ENCODE peak calls at places on chromosomes 5 and 9, in nine cellular contexts. O is sigmoid colon, V is heart right ventricle, B is A549, W is kidney, A is breast epithelium, R is thyroid gland, P is neural progenitor cell, T is aorta. J is an unnamed sample.

GRCh38 chr9:119868694-119869093 is 499.5 kb upstream of the BRINP1 start:
- DNase-seq in T (no peak), B (no peak), W (no peak), R (peak), V (no peak), P (no peak), A (peak), O (peak), J (no peak)

GRCh38 chr9:134403292-134403681 is 77.0 kb downstream of the RXRA start:
- DNase-seq in T (no peak), R (peak), W (no peak), A (no peak), O (no peak), P (no peak), V (peak), B (no peak), J (no peak)

GRCh38 chr5:95619096-95619495 is 791 bp upstream of the GPR150 start:
- DNase-seq in W (no peak), A (no peak), P (no peak), R (no peak), B (no peak), T (no peak), O (no peak), V (no peak), J (no peak)

GRCh38 chr9:17059465-17059864 is 75.4 kb upstream of the CNTLN start:
- DNase-seq in R (no peak), T (no peak), P (no peak), B (no peak), V (no peak), A (no peak), O (no peak), W (no peak), J (no peak)

GRCh38 chr5:138032028-138032571 is 779 bp downstream of the FAM13B start:
- DNase-seq in P (no peak), W (peak), A (peak), V (peak), T (peak), O (peak), R (peak), B (peak), J (peak)

GRCh38 chr9:24479696-24480095 is 66.0 kb downstream of the IZUMO3 start:
- DNase-seq in T (no peak), V (no peak), W (no peak), P (no peak), A (no peak), O (no peak), R (no peak), B (no peak), J (no peak)

GRCh38 chr5:54741711-54742110 is 224.2 kb downstream of the SNX18 start:
- DNase-seq in T (no peak), B (no peak), V (no peak), O (no peak), P (no peak), W (no peak), R (no peak), A (no peak), J (no peak)

GRCh38 chr5:136020001-136020382 is 8.8 kb upstream of the TGFBI start:
- DNase-seq in W (no peak), P (no peak), A (no peak), V (no peak), O (peak), B (no peak), R (no peak), T (no peak), J (no peak)

GRCh38 chr9:9752722-9753121 is 860.1 kb downstream of the PTPRD start:
- DNase-seq in W (no peak), V (no peak), B (no peak), P (no peak), T (no peak), R (peak), A (no peak), O (no peak), J (no peak)

GRCh38 chr5:157476699-157477408 is 16.8 kb downstream of the NIPAL4 start:
- DNase-seq in B (peak), P (peak), R (peak), O (peak), A (peak), W (no peak), V (peak), T (no peak), J (no peak)

GRCh38 chr5:75434107-75434506 is 77.3 kb downstream of the CERT1 start:
- DNase-seq in V (no peak), B (no peak), O (no peak), T (no peak), P (no peak), W (no peak), R (no peak), A (no peak), J (no peak)

GRCh38 chr9:136245194-136246150 is at the start of gene QSOX2:
- DNase-seq in A (peak), T (peak), B (peak), V (peak), O (peak), R (peak), P (peak), W (peak), J (peak)

GRCh38 chr9:106878943-106879916 is 16.3 kb downstream of the ZNF462 start:
- DNase-seq in R (peak), W (peak), B (no peak), T (peak), V (peak), O (peak), A (peak), P (peak), J (peak)

GRCh38 chr9:6909186-6909585 is 151.4 kb downstream of the KDM4C start:
- DNase-seq in A (no peak), R (no peak), P (no peak), V (no peak), B (no peak), T (no peak), O (no peak), W (no peak), J (no peak)

GRCh38 chr9:85062385-85062784 is 392.9 kb downstream of the NTRK2 start:
- DNase-seq in B (no peak), R (no peak), P (no peak), T (no peak), W (no peak), O (no peak), A (no peak), V (no peak), J (no peak)

GRCh38 chr5:147481376-147481775 is 28.5 kb downstream of the DPYSL3 start:
- DNase-seq in R (no peak), A (no peak), T (no peak), W (no peak), O (no peak), P (no peak), V (no peak), B (no peak), J (no peak)

GRCh38 chr5:82183828-82184227 is 94.3 kb downstream of the RPS23 start:
- DNase-seq in B (no peak), W (no peak), A (no peak), R (peak), T (no peak), O (no peak), V (no peak), P (no peak), J (no peak)

GRCh38 chr9:123660691-123661090 is 269.2 kb downstream of the DENND1A start:
- DNase-seq in P (no peak), R (no peak), V (no peak), W (no peak), A (no peak), B (no peak), O (no peak), T (no peak), J (no peak)

GRCh38 chr9:90288275-90288639 is 354.4 kb downstream of the DIRAS2 start:
- DNase-seq in W (no peak), A (no peak), O (no peak), R (no peak), V (no peak), T (no peak), P (no peak), B (no peak), J (no peak)

GRCh38 chr9:13480688-13481087 is 201.2 kb upstream of the MPDZ start:
- DNase-seq in A (no peak), O (no peak), R (no peak), T (no peak), V (no peak), P (peak), W (no peak), B (no peak), J (no peak)

GRCh38 chr9:128891354-128892222 is 9.7 kb downstream of the LRRC8A start:
- DNase-seq in T (no peak), R (no peak), B (no peak), V (no peak), P (no peak), A (no peak), W (no peak), O (no peak), J (no peak)

GRCh38 chr5:33415811-33416354 is 24.9 kb upstream of the TARS1 start:
- DNase-seq in T (no peak), P (no peak), W (no peak), R (no peak), O (no peak), A (no peak), V (no peak), B (no peak), J (no peak)

GRCh38 chr9:134716067-134716466 is 74.5 kb downstream of the COL5A1 start:
- DNase-seq in A (no peak), P (no peak), T (no peak), R (no peak), O (no peak), B (no peak), V (no peak), W (no peak), J (no peak)

GRCh38 chr5:157657516-157657915 is 5.3 kb upstream of the SOX30 start:
- DNase-seq in V (no peak), R (no peak), T (no peak), A (no peak), O (no peak), P (no peak), B (no peak), W (no peak), J (no peak)

GRCh38 chr5:88675758-88676636 is 207.0 kb downstream of the MEF2C start:
- DNase-seq in O (no peak), V (no peak), P (peak), T (peak), R (no peak), W (peak), B (peak), A (no peak), J (no peak)

GRCh38 chr5:176662371-176663333 is 15.4 kb downstream of the TSPAN17 start:
- DNase-seq in A (no peak), T (peak), O (no peak), R (no peak), V (no peak), B (no peak), P (no peak), W (peak), J (no peak)

GRCh38 chr5:142677212-142677611 is 8.7 kb downstream of the FGF1 start:
- DNase-seq in O (no peak), W (no peak), B (no peak), A (no peak), T (no peak), V (no peak), P (no peak), R (no peak), J (no peak)

GRCh38 chr9:75890541-75891276 is at the start of gene PCSK5:
- DNase-seq in B (peak), P (peak), O (peak), V (peak), A (peak), W (peak), R (peak), T (peak), J (peak)

GRCh38 chr5:53874409-53874808 is 314.0 kb downstream of the NDUFS4 start:
- DNase-seq in A (no peak), T (no peak), V (no peak), O (no peak), W (no peak), B (no peak), P (no peak), R (no peak), J (no peak)

GRCh38 chr9:105264380-105264779 is 19.9 kb downstream of the SLC44A1 start:
- DNase-seq in R (no peak), P (no peak), T (no peak), W (no peak), B (no peak), V (no peak), O (no peak), A (no peak), J (no peak)

GRCh38 chr9:137365056-137365455 is 57.9 kb downstream of the EXD3 start:
- DNase-seq in O (no peak), A (no peak), T (no peak), P (no peak), R (no peak), W (peak), V (no peak), B (no peak), J (peak)

GRCh38 chr9:93252781-93253530 is 69.0 kb downstream of the WNK2 start:
- DNase-seq in B (no peak), V (no peak), P (no peak), T (peak), R (no peak), W (peak), O (peak), A (no peak), J (peak)

GRCh38 chr9:16062542-16063240 is 509.8 kb downstream of the CCDC171 start:
- DNase-seq in R (no peak), V (no peak), O (no peak), T (no peak), B (peak), A (no peak), W (no peak), P (no peak), J (no peak)

GRCh38 chr9:18256574-18256973 is 217.4 kb upstream of the ADAMTSL1 start:
- DNase-seq in A (no peak), O (no peak), R (no peak), T (no peak), B (no peak), W (no peak), V (no peak), P (no peak), J (no peak)

GRCh38 chr9:2109066-2109650 is 94.0 kb downstream of the SMARCA2 start:
- DNase-seq in V (no peak), W (no peak), A (no peak), P (no peak), R (no peak), O (no peak), B (no peak), T (no peak), J (no peak)

GRCh38 chr5:54944364-54944763 is 41.0 kb downstream of the ESM1 start:
- DNase-seq in T (no peak), R (peak), A (no peak), O (no peak), V (peak), B (peak), W (no peak), P (peak), J (no peak)

GRCh38 chr9:116859763-116860162 is 172.7 kb downstream of the TRIM32 start:
- DNase-seq in R (peak), B (no peak), P (no peak), W (peak), V (no peak), A (no peak), T (no peak), O (no peak), J (no peak)

DNA sequence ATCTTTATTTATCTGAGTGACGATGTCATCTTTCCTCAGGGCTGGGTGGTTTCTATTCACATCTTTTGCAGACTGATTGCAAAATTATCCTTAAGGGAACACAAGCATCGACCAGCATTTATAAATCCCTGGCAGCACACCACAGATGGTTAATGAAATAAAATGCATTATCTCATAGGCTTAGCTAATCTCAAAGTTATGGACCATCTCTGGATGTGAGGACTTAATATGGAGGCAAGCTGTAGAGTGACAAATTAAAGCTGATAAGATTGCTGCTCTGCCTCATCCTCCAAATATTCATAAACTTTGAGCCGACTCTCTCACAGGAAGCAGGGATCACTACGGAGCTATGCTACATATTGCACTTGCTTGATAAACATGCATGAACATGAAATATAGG is 663.2 kb upstream of the RGMB start:
- DNase-seq in O (no peak), T (no peak), B (no peak), W (no peak), V (no peak), R (no peak), A (no peak), P (no peak), J (no peak)
- H3K27ac ChIP-seq in O (no peak), T (no peak), B (no peak), W (no peak), V (no peak), R (no peak), A (no peak), P (no peak), J (no peak)

GRCh38 chr5:14809369-14810144 is 62.0 kb downstream of the ANKH start:
- DNase-seq in T (peak), V (peak), B (peak), W (peak), R (peak), P (no peak), O (peak), A (peak), J (peak)
- H3K4me3 ChIP-seq in T (no peak), V (no peak), B (no peak), W (no peak), R (no peak), P (no peak), O (no peak), A (no peak), J (no peak)

GRCh38 chr5:78527054-78527884 is 121.3 kb downstream of the LHFPL2 start:
- DNase-seq in V (peak), P (peak), B (peak), W (peak), R (peak), T (peak), O (peak), A (peak), J (peak)

GRCh38 chr5:78533356-78533755 is 115.2 kb downstream of the LHFPL2 start:
- DNase-seq in R (no peak), T (no peak), O (peak), V (no peak), B (peak), A (no peak), W (no peak), P (peak), J (no peak)

GRCh38 chr5:78534148-78535009 is 114.2 kb downstream of the LHFPL2 start:
- DNase-seq in B (no peak), V (peak), P (no peak), W (peak), R (no peak), T (peak), A (no peak), O (peak), J (no peak)

GRCh38 chr5:78527925-78528324 is 120.6 kb downstream of the LHFPL2 start:
- DNase-seq in R (no peak), V (no peak), O (no peak), P (no peak), B (no peak), W (no peak), T (no peak), A (no peak), J (no peak)

GRCh38 chr5:78530342-78531096 is 118.1 kb downstream of the LHFPL2 start:
- DNase-seq in V (no peak), W (no peak), B (peak), T (no peak), A (no peak), R (no peak), O (no peak), P (no peak), J (no peak)
- H3K27ac ChIP-seq in V (no peak), W (no peak), B (peak), T (peak), A (peak), R (no peak), O (peak), P (no peak), J (peak)

DNA sequence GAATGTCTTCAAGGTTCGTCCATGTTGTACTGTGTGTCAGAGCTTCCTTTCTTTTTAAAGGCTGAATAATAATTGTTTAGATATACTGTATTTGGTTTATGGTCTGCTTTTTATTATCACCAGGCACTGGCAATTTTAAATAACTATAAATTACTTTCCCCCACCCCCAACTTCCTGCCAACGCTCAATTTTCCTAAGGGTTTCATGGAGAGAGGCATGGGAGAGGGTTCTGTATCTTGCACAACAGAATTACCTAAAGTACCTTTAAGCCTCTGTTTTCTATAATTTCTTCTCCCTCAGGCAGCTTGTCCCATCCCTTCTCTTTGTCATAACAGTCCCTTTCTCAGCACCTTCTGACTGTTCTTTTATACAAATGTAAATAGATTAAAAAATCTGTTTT is 10.4 kb downstream of the PSAT1 start:
- DNase-seq in P (no peak), B (no peak), A (no peak), V (no peak), W (no peak), T (no peak), O (no peak), R (no peak), J (no peak)
- H3K4me3 ChIP-seq in P (no peak), B (no peak), A (no peak), V (no peak), W (no peak), T (no peak), O (no peak), R (no peak), J (no peak)

DNA sequence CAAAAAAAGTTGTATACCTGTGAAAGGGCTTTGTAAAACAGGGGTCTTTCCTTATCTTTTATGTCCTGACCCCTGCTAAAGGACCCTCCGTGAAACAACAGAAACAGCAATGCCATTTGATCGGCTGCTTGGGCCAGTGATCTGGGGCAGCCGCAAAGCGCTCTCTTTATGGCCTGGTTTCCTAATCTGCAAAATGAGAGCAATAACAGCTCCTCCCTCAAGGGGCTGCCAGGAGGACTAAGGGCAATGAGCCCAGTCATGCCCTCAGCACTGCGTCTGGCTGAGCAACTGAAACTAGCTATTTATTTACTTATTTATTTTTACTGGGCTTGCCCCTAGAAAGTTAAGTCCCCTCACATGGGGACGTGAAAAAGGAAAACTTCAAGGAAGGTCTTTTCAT is 18.3 kb downstream of the CMBL start:
- DNase-seq in O (no peak), R (peak), P (no peak), W (no peak), A (no peak), B (no peak), V (no peak), T (peak), J (peak)
- H3K27ac ChIP-seq in O (no peak), R (peak), P (no peak), W (peak), A (peak), B (no peak), V (peak), T (no peak), J (no peak)

DNA sequence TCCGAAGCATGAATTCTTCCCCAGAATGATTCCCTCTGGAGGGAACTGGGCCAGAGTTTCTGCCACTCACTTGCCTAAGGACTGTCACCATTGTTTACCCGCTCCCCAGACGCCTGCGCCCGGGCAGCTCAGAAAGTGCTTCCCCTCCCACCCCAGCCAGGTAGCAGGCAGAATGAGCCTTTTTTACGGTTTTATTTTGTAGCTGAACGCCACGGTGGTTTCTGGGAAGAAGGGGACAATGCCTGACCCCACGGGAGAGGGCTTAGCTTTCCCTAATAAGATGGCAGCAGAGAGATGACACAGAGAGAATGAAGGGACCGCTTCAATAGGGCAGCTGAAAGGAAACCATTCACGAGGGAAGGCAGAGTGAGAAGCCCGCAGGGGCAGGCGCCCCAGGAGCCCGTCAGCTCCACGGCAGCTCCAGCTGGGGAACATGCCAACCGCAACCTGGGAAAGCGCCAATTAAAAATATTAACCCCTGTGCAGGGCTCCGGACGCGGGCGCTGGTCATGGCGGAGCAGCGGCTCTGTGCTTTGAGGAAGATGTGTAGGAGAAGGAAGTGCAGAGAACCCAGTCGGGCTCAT is 20.4 kb upstream of the NTNG2 start:
- DNase-seq in P (peak), T (no peak), A (no peak), O (no peak), B (no peak), R (peak), V (no peak), W (peak), J (peak)
- H3K4me3 ChIP-seq in P (peak), T (peak), A (no peak), O (no peak), B (no peak), R (no peak), V (peak), W (no peak), J (peak)

J was measured in left lung.